ENCODE peak calls at places on chromosomes 2 and 18, in ten cellular contexts. One of them, this sample, is unnamed.

GRCh38 chr2:170411660-170412059 is 233.7 kb downstream of the MYO3B start:
- DNase-seq in globus pallidus: no peak
- DNase-seq in NCI-H2081: no peak
- DNase-seq in KBM-7: no peak
- DNase-seq in iris pigment epithelial cell: no peak
- DNase-seq in CD8-positive, alpha-beta memory T cell: no peak
- DNase-seq in foreskin melanocyte: no peak
- DNase-seq in RPMI8226: no peak
- DNase-seq in brain microvascular endothelial cell: no peak
- DNase-seq in anterior cingulate cortex: no peak
- DNase-seq in this sample: no peak

GRCh38 chr18:51009071-51009470 is 20.9 kb upstream of the SMAD4 start:
- DNase-seq in globus pallidus: no peak
- DNase-seq in NCI-H2081: peak; percentile 68
- DNase-seq in KBM-7: peak; percentile 45
- DNase-seq in iris pigment epithelial cell: peak; percentile 8
- DNase-seq in CD8-positive, alpha-beta memory T cell: no peak
- DNase-seq in foreskin melanocyte: no peak
- DNase-seq in RPMI8226: no peak
- DNase-seq in brain microvascular endothelial cell: no peak
- DNase-seq in anterior cingulate cortex: no peak
- DNase-seq in this sample: no peak

GRCh38 chr2:223724831-223725230 is 112.6 kb downstream of the AP1S3 start:
- DNase-seq in globus pallidus: peak; percentile 2
- DNase-seq in NCI-H2081: no peak
- DNase-seq in KBM-7: no peak
- DNase-seq in iris pigment epithelial cell: peak; percentile 14
- DNase-seq in CD8-positive, alpha-beta memory T cell: no peak
- DNase-seq in foreskin melanocyte: no peak
- DNase-seq in RPMI8226: no peak
- DNase-seq in brain microvascular endothelial cell: no peak
- DNase-seq in anterior cingulate cortex: no peak
- DNase-seq in this sample: no peak

GRCh38 chr2:119943058-119943457 is 69.8 kb upstream of the EPB41L5 start:
- DNase-seq in globus pallidus: no peak
- DNase-seq in NCI-H2081: no peak
- DNase-seq in KBM-7: no peak
- DNase-seq in iris pigment epithelial cell: peak; percentile 36
- DNase-seq in CD8-positive, alpha-beta memory T cell: no peak
- DNase-seq in foreskin melanocyte: peak; percentile 10
- DNase-seq in RPMI8226: no peak
- DNase-seq in brain microvascular endothelial cell: no peak
- DNase-seq in anterior cingulate cortex: no peak
- DNase-seq in this sample: no peak

GRCh38 chr2:53463771-53464726 is 303.6 kb upstream of the CHAC2 start:
- DNase-seq in globus pallidus: no peak
- DNase-seq in NCI-H2081: no peak
- DNase-seq in KBM-7: no peak
- DNase-seq in iris pigment epithelial cell: no peak
- DNase-seq in CD8-positive, alpha-beta memory T cell: no peak
- DNase-seq in foreskin melanocyte: no peak
- DNase-seq in RPMI8226: no peak
- DNase-seq in brain microvascular endothelial cell: no peak
- DNase-seq in anterior cingulate cortex: no peak
- DNase-seq in this sample: no peak

GRCh38 chr18:9055185-9055584 is 47.3 kb upstream of the NDUFV2 start:
- DNase-seq in globus pallidus: no peak
- DNase-seq in NCI-H2081: peak; percentile 9
- DNase-seq in KBM-7: peak; percentile 34
- DNase-seq in iris pigment epithelial cell: peak; percentile 86
- DNase-seq in CD8-positive, alpha-beta memory T cell: no peak
- DNase-seq in foreskin melanocyte: peak; percentile 33
- DNase-seq in RPMI8226: peak; percentile 21
- DNase-seq in brain microvascular endothelial cell: no peak
- DNase-seq in anterior cingulate cortex: no peak
- DNase-seq in this sample: no peak

GRCh38 chr2:57516740-57517340 is 529.8 kb upstream of the VRK2 start:
- DNase-seq in globus pallidus: peak; percentile 69
- DNase-seq in NCI-H2081: peak; percentile 66
- DNase-seq in KBM-7: peak; percentile 65
- DNase-seq in iris pigment epithelial cell: peak; percentile 55
- DNase-seq in CD8-positive, alpha-beta memory T cell: no peak
- DNase-seq in foreskin melanocyte: peak; percentile 38
- DNase-seq in RPMI8226: peak; percentile 15
- DNase-seq in brain microvascular endothelial cell: no peak
- DNase-seq in anterior cingulate cortex: no peak
- DNase-seq in this sample: peak; percentile 54

GRCh38 chr2:113058998-113059960 is at the start of gene IL36RN:
- DNase-seq in globus pallidus: no peak
- DNase-seq in NCI-H2081: no peak
- DNase-seq in KBM-7: no peak
- DNase-seq in iris pigment epithelial cell: no peak
- DNase-seq in CD8-positive, alpha-beta memory T cell: no peak
- DNase-seq in foreskin melanocyte: no peak
- DNase-seq in RPMI8226: no peak
- DNase-seq in brain microvascular endothelial cell: no peak
- DNase-seq in anterior cingulate cortex: no peak
- DNase-seq in this sample: no peak

GRCh38 chr2:58970365-58970764 is 729.2 kb upstream of the FANCL start:
- DNase-seq in globus pallidus: no peak
- DNase-seq in NCI-H2081: no peak
- DNase-seq in KBM-7: no peak
- DNase-seq in iris pigment epithelial cell: no peak
- DNase-seq in CD8-positive, alpha-beta memory T cell: no peak
- DNase-seq in foreskin melanocyte: no peak
- DNase-seq in RPMI8226: no peak
- DNase-seq in brain microvascular endothelial cell: no peak
- DNase-seq in anterior cingulate cortex: no peak
- DNase-seq in this sample: no peak

GRCh38 chr2:23926289-23926749 is 604 bp downstream of the ATAD2B start:
- DNase-seq in globus pallidus: no peak
- DNase-seq in NCI-H2081: peak; percentile 40
- DNase-seq in KBM-7: no peak
- DNase-seq in iris pigment epithelial cell: peak; percentile 35
- DNase-seq in CD8-positive, alpha-beta memory T cell: peak; percentile 52
- DNase-seq in foreskin melanocyte: no peak
- DNase-seq in RPMI8226: peak; percentile 51
- DNase-seq in brain microvascular endothelial cell: no peak
- DNase-seq in anterior cingulate cortex: peak; percentile 66
- DNase-seq in this sample: peak; percentile 60

GRCh38 chr2:84486436-84487115 is 27.5 kb upstream of the SUCLG1 start:
- DNase-seq in globus pallidus: no peak
- DNase-seq in NCI-H2081: peak; percentile 3
- DNase-seq in KBM-7: no peak
- DNase-seq in iris pigment epithelial cell: peak; percentile 27
- DNase-seq in CD8-positive, alpha-beta memory T cell: no peak
- DNase-seq in foreskin melanocyte: peak; percentile 35
- DNase-seq in RPMI8226: no peak
- DNase-seq in brain microvascular endothelial cell: no peak
- DNase-seq in anterior cingulate cortex: no peak
- DNase-seq in this sample: no peak

GRCh38 chr2:20113986-20114938 is 62.8 kb upstream of the LAPTM4A start:
- DNase-seq in globus pallidus: no peak
- DNase-seq in NCI-H2081: no peak
- DNase-seq in KBM-7: no peak
- DNase-seq in iris pigment epithelial cell: no peak
- DNase-seq in CD8-positive, alpha-beta memory T cell: no peak
- DNase-seq in foreskin melanocyte: no peak
- DNase-seq in RPMI8226: no peak
- DNase-seq in brain microvascular endothelial cell: no peak
- DNase-seq in anterior cingulate cortex: no peak
- DNase-seq in this sample: no peak

This sample was measured in OCI-LY7.